ENCODE peak calls at places on chromosomes 3 and 15, in six cellular contexts. T is GM06990, G is heart left ventricle, V is upper lobe of left lung, I is mammary epithelial cell, J is left ventricle myocardium inferior. E is an unnamed sample.

GRCh38 chr15:88655780-88656488 is 17.1 kb downstream of the ISG20 start:
- DNase-seq in T (no peak), G (no peak), V (peak; percentile 19), I (no peak), J (no peak), E (no peak)

GRCh38 chr3:128438488-128439072 is 28.1 kb downstream of the DNAJB8 start:
- DNase-seq in T (no peak), G (no peak), V (no peak), I (no peak), J (no peak), E (no peak)

GRCh38 chr3:57444469-57444868 is 99.7 kb downstream of the DNAH12 start:
- DNase-seq in T (no peak), G (no peak), V (no peak), I (no peak), J (no peak), E (no peak)

GRCh38 chr15:66964111-66964738 is 101.2 kb upstream of the SMAD3 start:
- DNase-seq in T (no peak), G (no peak), V (no peak), I (no peak), J (no peak), E (no peak)

GRCh38 chr15:88719654-88720053 is 80.8 kb downstream of the ISG20 start:
- DNase-seq in T (no peak), G (no peak), V (no peak), I (no peak), J (no peak), E (no peak)

GRCh38 chr3:56997675-56998074 is 62.8 kb upstream of the SPATA12 start:
- DNase-seq in T (no peak), G (no peak), V (no peak), I (no peak), J (no peak), E (no peak)

GRCh38 chr15:96783746-96784145 is 453.2 kb downstream of the NR2F2 start:
- DNase-seq in T (no peak), G (no peak), V (no peak), I (no peak), J (no peak), E (no peak)

GRCh38 chr3:63228677-63229076 is 49.4 kb upstream of the SYNPR start:
- DNase-seq in T (peak; percentile 8), G (no peak), V (no peak), I (peak; percentile 33), J (no peak), E (peak; percentile 49)

GRCh38 chr3:164004205-164004604 is 1074.1 kb downstream of the SI start:
- DNase-seq in T (no peak), G (no peak), V (no peak), I (no peak), J (no peak), E (no peak)

GRCh38 chr3:42846682-42847522 is 28.8 kb downstream of the CYP8B1 start:
- DNase-seq in T (peak; percentile 26), G (no peak), V (peak; percentile 31), I (no peak), J (no peak), E (no peak)

GRCh38 chr15:53910236-53910849 is 67.9 kb upstream of the UNC13C start:
- DNase-seq in T (no peak), G (no peak), V (peak; percentile 67), I (peak; percentile 89), J (no peak), E (no peak)

GRCh38 chr3:120157113-120157512 is 62.9 kb upstream of the GSK3B start:
- DNase-seq in T (no peak), G (no peak), V (no peak), I (no peak), J (no peak), E (no peak)

GRCh38 chr3:129428382-129429079 is at the start of gene EFCAB12:
- DNase-seq in T (peak; percentile 88), G (peak; percentile 96), V (peak; percentile 99), I (peak; percentile 82), J (peak; percentile 96), E (peak; percentile 91)

GRCh38 chr15:50641318-50641717 is 45.3 kb downstream of the TRPM7 start:
- DNase-seq in T (no peak), G (no peak), V (no peak), I (no peak), J (no peak), E (no peak)

GRCh38 chr15:50633653-50634052 is 52.9 kb downstream of the TRPM7 start:
- DNase-seq in T (no peak), G (no peak), V (no peak), I (no peak), J (no peak), E (no peak)

GRCh38 chr15:50636146-50636545 is 50.5 kb downstream of the TRPM7 start:
- DNase-seq in T (no peak), G (no peak), V (no peak), I (no peak), J (no peak), E (no peak)
- H3K36me3 ChIP-seq in T (peaks cover 6% of the 10 kb centered on the region), G (peaks cover 90% of the 10 kb centered on the region), V (peaks cover 24% of the 10 kb centered on the region), I (peaks cover 28% of the 10 kb centered on the region), J (peaks cover 94% of the 10 kb centered on the region), E (peaks cover 28% of the 10 kb centered on the region)

DNA sequence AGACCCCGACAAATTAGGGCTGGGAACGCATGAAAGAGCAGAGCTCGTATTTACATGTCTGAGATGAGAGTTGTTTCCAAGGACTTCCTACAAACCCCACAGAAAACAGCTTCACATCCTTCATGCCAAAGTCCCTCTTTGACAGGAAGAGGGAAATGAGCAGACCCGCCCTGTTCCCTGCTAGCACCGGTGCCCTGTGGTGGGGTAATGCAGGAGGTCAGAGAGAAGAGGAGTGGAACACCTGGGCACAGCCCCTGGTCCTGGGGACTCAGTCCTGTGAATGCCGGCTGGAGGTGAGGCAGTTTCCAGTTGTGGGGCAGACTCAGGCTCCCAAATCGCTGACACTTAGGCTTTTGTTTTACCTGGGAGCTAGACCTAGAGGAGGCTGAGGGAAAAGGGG is 4.0 kb downstream of the PLA2G4D start:
- DNase-seq in T (no peak), G (no peak), V (no peak), I (no peak), J (no peak), E (no peak)
- TF ChIP-seq CTCF in T (no peak), G (no peak), V (no peak), I (no peak), J (no peak), E (no peak)

GRCh38 chr3:15108082-15108545 is 9.2 kb upstream of the RBSN start:
- DNase-seq in T (peak; percentile 55), G (peak; percentile 71), V (peak; percentile 78), I (peak; percentile 35), J (peak; percentile 68), E (peak; percentile 43)
- H3K4me3 ChIP-seq in T (no peak overlapping the region), G (no peak overlapping the region), V (no peak overlapping the region), I (no peak overlapping the region), J (no peak overlapping the region), E (no peak overlapping the region)

GRCh38 chr3:136336329-136337100 is 86.4 kb downstream of the PCCB start:
- DNase-seq in T (no peak), G (no peak), V (no peak), I (no peak), J (no peak), E (no peak)
- H3K36me3 ChIP-seq in T (peaks cover 11% of the 10 kb centered on the region), G (peaks cover 46% of the 10 kb centered on the region), V (no peaks in the 10 kb centered on the region), I (peaks cover 11% of the 10 kb centered on the region), J (peaks cover 83% of the 10 kb centered on the region), E (peaks cover 10% of the 10 kb centered on the region)

GRCh38 chr15:91522609-91523332 is 330.7 kb upstream of the SLCO3A1 start:
- DNase-seq in T (no peak), G (no peak), V (no peak), I (peak; percentile 66), J (no peak), E (no peak)
- TF ChIP-seq CTCF in T (no peak), G (peak; percentile 60), V (no peak), I (peak; percentile 91), J (peak; percentile 55), E (peak; percentile 59)

E was measured in brain microvascular endothelial cell.